ENCODE peak calls at places on chromosomes 1 and 21, in seven cellular contexts. One of them, this sample, is unnamed.

GRCh38 chr1:15151377-15151806 is 2.2 kb upstream of the TMEM51 start:
- DNase-seq in A549: no peak
- DNase-seq in activated naive CD4-positive, alpha-beta T cell treated with Interleukin-2 at 50 U/mL for 16 hours: no peak
- DNase-seq in body of pancreas: no peak
- DNase-seq in NCI-H2081: no peak
- DNase-seq in HEK293T: no peak
- DNase-seq in effector CD4-positive, alpha-beta T cell: no peak
- DNase-seq in this sample: no peak

GRCh38 chr21:45857761-45858160 is 123.8 kb upstream of the COL6A1 start:
- DNase-seq in A549: no peak
- DNase-seq in activated naive CD4-positive, alpha-beta T cell treated with Interleukin-2 at 50 U/mL for 16 hours: no peak
- DNase-seq in body of pancreas: no peak
- DNase-seq in NCI-H2081: no peak
- DNase-seq in HEK293T: no peak
- DNase-seq in effector CD4-positive, alpha-beta T cell: no peak
- DNase-seq in this sample: no peak

GRCh38 chr1:93468681-93469080 is 20.8 kb downstream of the FNBP1L start:
- DNase-seq in A549: no peak
- DNase-seq in activated naive CD4-positive, alpha-beta T cell treated with Interleukin-2 at 50 U/mL for 16 hours: no peak
- DNase-seq in body of pancreas: no peak
- DNase-seq in NCI-H2081: no peak
- DNase-seq in HEK293T: no peak
- DNase-seq in effector CD4-positive, alpha-beta T cell: no peak
- DNase-seq in this sample: no peak

GRCh38 chr1:229153955-229154548 is 116.9 kb upstream of the RAB4A start:
- DNase-seq in A549: no peak
- DNase-seq in activated naive CD4-positive, alpha-beta T cell treated with Interleukin-2 at 50 U/mL for 16 hours: no peak
- DNase-seq in body of pancreas: no peak
- DNase-seq in NCI-H2081: no peak
- DNase-seq in HEK293T: no peak
- DNase-seq in effector CD4-positive, alpha-beta T cell: no peak
- DNase-seq in this sample: no peak

GRCh38 chr1:2501820-2502119 is 24.6 kb downstream of the PANK4 start:
- DNase-seq in A549: no peak
- DNase-seq in activated naive CD4-positive, alpha-beta T cell treated with Interleukin-2 at 50 U/mL for 16 hours: no peak
- DNase-seq in body of pancreas: no peak
- DNase-seq in NCI-H2081: no peak
- DNase-seq in HEK293T: no peak
- DNase-seq in effector CD4-positive, alpha-beta T cell: no peak
- DNase-seq in this sample: no peak

GRCh38 chr1:150473659-150474058 is 13.6 kb upstream of the TARS2 start:
- DNase-seq in A549: no peak
- DNase-seq in activated naive CD4-positive, alpha-beta T cell treated with Interleukin-2 at 50 U/mL for 16 hours: no peak
- DNase-seq in body of pancreas: no peak
- DNase-seq in NCI-H2081: no peak
- DNase-seq in HEK293T: no peak
- DNase-seq in effector CD4-positive, alpha-beta T cell: no peak
- DNase-seq in this sample: no peak

GRCh38 chr1:110555807-110556470 is 37.0 kb upstream of the KCNA10 start:
- DNase-seq in A549: no peak
- DNase-seq in activated naive CD4-positive, alpha-beta T cell treated with Interleukin-2 at 50 U/mL for 16 hours: no peak
- DNase-seq in body of pancreas: peak; percentile 40
- DNase-seq in NCI-H2081: no peak
- DNase-seq in HEK293T: no peak
- DNase-seq in effector CD4-positive, alpha-beta T cell: no peak
- DNase-seq in this sample: no peak

GRCh38 chr1:93080424-93080823 is 1.3 kb downstream of the MTF2 start:
- DNase-seq in A549: peak; percentile 64
- DNase-seq in activated naive CD4-positive, alpha-beta T cell treated with Interleukin-2 at 50 U/mL for 16 hours: no peak
- DNase-seq in body of pancreas: no peak
- DNase-seq in NCI-H2081: no peak
- DNase-seq in HEK293T: peak; percentile 59
- DNase-seq in effector CD4-positive, alpha-beta T cell: no peak
- DNase-seq in this sample: peak; percentile 81

GRCh38 chr1:159941867-159942560 is 3.4 kb downstream of the IGSF9 start:
- DNase-seq in A549: no peak
- DNase-seq in activated naive CD4-positive, alpha-beta T cell treated with Interleukin-2 at 50 U/mL for 16 hours: no peak
- DNase-seq in body of pancreas: no peak
- DNase-seq in NCI-H2081: peak; percentile 68
- DNase-seq in HEK293T: no peak
- DNase-seq in effector CD4-positive, alpha-beta T cell: no peak
- DNase-seq in this sample: no peak

GRCh38 chr21:31176080-31176551 is 137.8 kb upstream of the KRTAP19-8 start:
- DNase-seq in A549: no peak
- DNase-seq in activated naive CD4-positive, alpha-beta T cell treated with Interleukin-2 at 50 U/mL for 16 hours: no peak
- DNase-seq in body of pancreas: no peak
- DNase-seq in NCI-H2081: no peak
- DNase-seq in HEK293T: no peak
- DNase-seq in effector CD4-positive, alpha-beta T cell: no peak
- DNase-seq in this sample: no peak

GRCh38 chr1:182004601-182005000 is 56.9 kb downstream of the ZNF648 start:
- DNase-seq in A549: no peak
- DNase-seq in activated naive CD4-positive, alpha-beta T cell treated with Interleukin-2 at 50 U/mL for 16 hours: no peak
- DNase-seq in body of pancreas: no peak
- DNase-seq in NCI-H2081: no peak
- DNase-seq in HEK293T: no peak
- DNase-seq in effector CD4-positive, alpha-beta T cell: no peak
- DNase-seq in this sample: no peak

GRCh38 chr21:36499578-36500471 is 19.9 kb upstream of the CLDN14 start:
- DNase-seq in A549: no peak
- DNase-seq in activated naive CD4-positive, alpha-beta T cell treated with Interleukin-2 at 50 U/mL for 16 hours: no peak
- DNase-seq in body of pancreas: peak; percentile 65
- DNase-seq in NCI-H2081: peak; percentile 76
- DNase-seq in HEK293T: no peak
- DNase-seq in effector CD4-positive, alpha-beta T cell: no peak
- DNase-seq in this sample: no peak

GRCh38 chr1:179083031-179083345 is 1.1 kb downstream of the TOR3A start:
- DNase-seq in A549: no peak
- DNase-seq in activated naive CD4-positive, alpha-beta T cell treated with Interleukin-2 at 50 U/mL for 16 hours: peak; percentile 17
- DNase-seq in body of pancreas: no peak
- DNase-seq in NCI-H2081: no peak
- DNase-seq in HEK293T: no peak
- DNase-seq in effector CD4-positive, alpha-beta T cell: no peak
- DNase-seq in this sample: peak; percentile 55

This sample was measured in adipocyte.